ENCODE peak calls at places on chromosomes 16 and 17, in six cellular contexts. Y, C, O, G, A and I are unnamed samples.

GRCh38 chr16:22641030-22641671 is 130.5 kb downstream of the NPIPB5 start:
- DNase-seq in O (no peak), C (no peak), Y (no peak), A (no peak), G (peak; percentile 36), I (no peak)

GRCh38 chr16:84999200-84999599 is 12.1 kb downstream of the ZDHHC7 start:
- DNase-seq in Y (no peak), A (no peak), G (no peak), O (no peak), C (no peak), I (no peak)

GRCh38 chr17:4533522-4534502 is 21.4 kb downstream of the MYBBP1A start:
- DNase-seq in C (no peak), A (peak; percentile 42), O (no peak), G (no peak), Y (peak; percentile 49), I (peak; percentile 91)

GRCh38 chr16:54587176-54587515 is 300.6 kb upstream of the IRX3 start:
- DNase-seq in Y (no peak), O (no peak), G (no peak), A (no peak), C (no peak), I (no peak)

GRCh38 chr17:5121186-5121841 is 5.5 kb downstream of the USP6 start:
- DNase-seq in A (no peak), G (no peak), O (peak; percentile 9), Y (no peak), C (no peak), I (no peak)

GRCh38 chr16:83878838-83879237 is 20.1 kb upstream of the MLYCD start:
- DNase-seq in C (no peak), G (no peak), A (no peak), Y (no peak), O (no peak), I (peak; percentile 44)

GRCh38 chr17:63078707-63079106 is 112.7 kb downstream of the TANC2 start:
- DNase-seq in A (no peak), O (no peak), C (no peak), G (no peak), Y (no peak), I (no peak)

GRCh38 chr17:18981642-18982424 is 22.7 kb downstream of the FAM83G start:
- DNase-seq in O (no peak), G (no peak), C (no peak), A (no peak), Y (no peak), I (no peak)

GRCh38 chr16:85166699-85167588 is 54.7 kb upstream of the CIBAR2 start:
- DNase-seq in C (no peak), G (no peak), Y (no peak), O (no peak), A (no peak), I (no peak)

GRCh38 chr17:12730931-12731521 is 58.3 kb upstream of the ARHGAP44 start:
- DNase-seq in A (peak; percentile 84), Y (peak; percentile 79), O (peak; percentile 28), G (no peak), C (no peak), I (no peak)

GRCh38 chr16:24609740-24610420 is 70.5 kb downstream of the RBBP6 start:
- DNase-seq in G (no peak), O (peak; percentile 60), Y (peak; percentile 33), A (peak; percentile 35), C (peak; percentile 36), I (peak; percentile 27)

GRCh38 chr16:50292566-50292948 is 26.2 kb downstream of the ADCY7 start:
- DNase-seq in C (no peak), G (no peak), Y (no peak), A (no peak), O (no peak), I (no peak)

GRCh38 chr17:68740555-68741447 is 139.6 kb upstream of the FAM20A start:
- DNase-seq in O (no peak), A (no peak), C (no peak), G (no peak), Y (no peak), I (no peak)

GRCh38 chr17:77285594-77286390 is 145.0 kb downstream of the SEC14L1 start:
- DNase-seq in G (no peak), O (no peak), A (peak; percentile 50), Y (peak; percentile 54), C (no peak), I (peak; percentile 47)

GRCh38 chr17:16986391-16986790 is 14.5 kb upstream of the TNFRSF13B start:
- DNase-seq in O (no peak), Y (no peak), C (no peak), A (no peak), G (no peak), I (no peak)

GRCh38 chr17:29107933-29108805 is 65.2 kb downstream of the PIPOX start:
- DNase-seq in C (no peak), O (no peak), G (no peak), A (peak; percentile 56), Y (peak; percentile 60), I (peak; percentile 86)

GRCh38 chr17:80025140-80025539 is 10.5 kb downstream of the TBC1D16 start:
- DNase-seq in G (no peak), Y (no peak), C (no peak), O (no peak), A (no peak), I (peak; percentile 59)

GRCh38 chr17:13509561-13509960 is 92.2 kb downstream of the HS3ST3A1 start:
- DNase-seq in G (no peak), C (no peak), A (no peak), O (no peak), Y (no peak), I (no peak)

GRCh38 chr16:2497116-2497630 is 16.6 kb upstream of the ATP6V0C start:
- DNase-seq in A (peak; percentile 86), G (no peak), Y (peak; percentile 87), C (no peak), O (no peak), I (peak; percentile 51)

GRCh38 chr16:22323998-22324786 is 27.0 kb downstream of the POLR3E start:
- DNase-seq in C (no peak), Y (no peak), G (no peak), A (no peak), O (no peak), I (no peak)

GRCh38 chr17:37117743-37118142 is 169.0 kb downstream of the AATF start:
- DNase-seq in A (no peak), Y (no peak), G (no peak), O (no peak), C (no peak), I (no peak)

DNA sequence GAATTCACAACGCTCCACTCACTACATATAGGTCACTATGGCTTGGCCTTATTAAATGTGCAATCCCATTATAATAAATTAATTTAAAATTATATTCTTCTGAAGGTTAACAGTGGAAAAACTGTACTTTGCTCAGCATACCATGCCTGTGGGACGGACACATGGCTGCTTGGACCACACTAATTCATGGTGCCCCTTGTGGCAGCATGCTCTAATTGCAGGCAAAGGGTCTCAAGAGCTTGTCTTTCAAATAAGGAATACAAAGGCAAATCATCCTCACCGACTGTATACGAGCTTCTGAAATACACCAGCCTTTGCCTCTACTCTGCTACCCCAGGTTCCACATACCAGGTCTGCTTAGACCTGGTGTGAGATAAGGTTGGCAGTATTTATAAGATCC is 11.7 kb downstream of the SMPD3 start:
- DNase-seq in G (no peak), Y (no peak), C (no peak), A (no peak), O (no peak), I (no peak)
- TF ChIP-seq CTCF in G (no peak), Y (no peak), C (no peak), A (no peak), O (no peak), I (peak; percentile 41)

GRCh38 chr17:28047806-28048205 is 5.3 kb downstream of the NLK start:
- DNase-seq in Y (no peak), A (no peak), O (no peak), C (no peak), G (no peak), I (no peak)

GRCh38 chr17:28046034-28046825 is 3.8 kb downstream of the NLK start:
- DNase-seq in Y (no peak), A (no peak), C (no peak), G (no peak), O (no peak), I (no peak)

GRCh38 chr17:28045304-28045703 is 2.8 kb downstream of the NLK start:
- DNase-seq in G (no peak), O (no peak), C (no peak), Y (no peak), A (no peak), I (no peak)

GRCh38 chr17:28053044-28053670 is 10.7 kb downstream of the NLK start:
- DNase-seq in C (no peak), O (no peak), Y (no peak), G (no peak), A (no peak), I (no peak)

GRCh38 chr17:28049071-28049470 is 6.6 kb downstream of the NLK start:
- DNase-seq in G (no peak), O (no peak), A (no peak), Y (no peak), C (no peak), I (no peak)
- TF ChIP-seq CTCF in G (no peak), O (no peak), A (no peak), Y (no peak), C (no peak), I (no peak)

DNA sequence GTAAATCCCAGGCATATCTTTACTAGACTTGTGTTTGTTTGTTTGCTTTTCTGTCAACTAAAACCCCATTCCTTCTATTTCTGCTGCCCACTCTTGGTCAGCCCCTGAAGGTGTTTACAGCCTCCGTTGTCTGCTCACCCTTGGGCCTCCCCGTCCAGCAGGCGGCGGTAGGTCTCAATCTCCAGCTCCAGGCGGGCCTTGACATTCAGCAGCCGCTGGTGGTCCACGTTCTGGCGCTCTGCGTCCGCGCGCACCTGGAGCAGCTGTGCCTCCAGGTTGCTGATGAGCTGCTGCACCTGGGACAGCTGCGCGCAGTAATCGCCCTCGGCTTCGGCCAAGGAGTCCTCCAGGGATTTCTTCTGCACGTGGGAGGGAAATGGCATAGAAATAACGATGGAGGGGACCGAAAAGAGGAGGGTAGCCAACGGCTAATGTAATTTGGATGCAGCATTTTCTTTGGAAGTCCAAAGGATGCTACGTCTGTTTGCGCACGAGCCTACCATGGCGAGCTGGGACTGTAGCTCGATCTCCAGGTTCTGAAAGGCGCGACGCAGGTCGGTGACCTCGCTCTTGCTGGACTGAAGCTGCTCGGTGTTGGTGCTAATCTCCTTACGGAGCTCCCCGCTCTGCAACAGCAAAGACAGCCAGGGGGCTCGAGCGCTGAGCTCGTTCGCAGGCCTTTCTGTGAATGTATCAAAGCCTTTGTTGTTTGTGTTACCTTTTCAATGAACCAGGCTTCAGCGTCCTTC is 3.9 kb downstream of the KRT12 start:
- DNase-seq in C (peak; percentile 38), A (no peak), G (peak; percentile 16), O (no peak), Y (peak; percentile 12), I (no peak)
- TF ChIP-seq CTCF in C (peak; percentile 13), A (no peak), G (peak; percentile 33), O (no peak), Y (no peak), I (peak; percentile 22)

GRCh38 chr17:55219939-55220338 is 44.8 kb upstream of the HLF start:
- DNase-seq in O (no peak), Y (no peak), C (no peak), G (no peak), A (no peak), I (no peak)

GRCh38 chr17:55225237-55225636 is 39.5 kb upstream of the HLF start:
- DNase-seq in A (no peak), G (no peak), Y (no peak), O (no peak), C (no peak), I (no peak)

GRCh38 chr17:55219484-55219883 is 45.3 kb upstream of the HLF start:
- DNase-seq in C (no peak), O (no peak), Y (no peak), A (no peak), G (no peak), I (no peak)

GRCh38 chr17:55228683-55229192 is 36.0 kb upstream of the HLF start:
- DNase-seq in Y (no peak), G (no peak), C (no peak), A (no peak), O (no peak), I (no peak)

GRCh38 chr17:55224746-55225145 is 40.0 kb upstream of the HLF start:
- DNase-seq in C (no peak), A (no peak), O (no peak), Y (no peak), G (no peak), I (no peak)
- TF ChIP-seq CTCF in C (no peak), A (no peak), O (no peak), Y (no peak), G (no peak), I (no peak)